ENCODE peak calls at places on chromosomes 3 and 15, in seven cellular contexts. G is islet precursor cell, O is NCI-H460, R is non-pigmented ciliary epithelial cell, D is hepatocyte, P is BE2C, I is NCI-H2171. T is an unnamed sample.

GRCh38 chr3:171156455-171157005 is 130.0 kb upstream of the SLC2A2 start:
- DNase-seq in G (peak; percentile 57), O (no peak), R (no peak), D (no peak), P (peak; percentile 28), I (no peak), T (no peak)

GRCh38 chr3:165895919-165896318 is 58.7 kb upstream of the BCHE start:
- DNase-seq in G (peak; percentile 70), O (no peak), R (no peak), D (peak; percentile 48), P (peak; percentile 74), I (peak; percentile 1), T (peak; percentile 46)

GRCh38 chr3:100087203-100087602 is 27.1 kb downstream of the FILIP1L start:
- DNase-seq in G (no peak), O (no peak), R (peak; percentile 55), D (no peak), P (no peak), I (no peak), T (no peak)

GRCh38 chr3:70744536-70744935 is 432.1 kb upstream of the MDFIC2 start:
- DNase-seq in G (no peak), O (no peak), R (no peak), D (no peak), P (no peak), I (no peak), T (no peak)

GRCh38 chr3:50124363-50125226 is 30.5 kb upstream of the SEMA3F start:
- DNase-seq in G (peak; percentile 52), O (no peak), R (no peak), D (no peak), P (peak; percentile 38), I (no peak), T (peak; percentile 59)

GRCh38 chr3:43455233-43455632 is 166.6 kb downstream of the ANO10 start:
- DNase-seq in G (peak; percentile 96), O (no peak), R (peak; percentile 23), D (peak; percentile 43), P (no peak), I (no peak), T (no peak)

GRCh38 chr3:43378066-43378935 is 92.0 kb downstream of the SNRK start:
- DNase-seq in G (no peak), O (peak; percentile 3), R (no peak), D (peak; percentile 62), P (peak; percentile 19), I (peak; percentile 2), T (peak; percentile 19)

GRCh38 chr15:99433026-99433756 is 132.6 kb upstream of the MEF2A start:
- DNase-seq in G (no peak), O (no peak), R (no peak), D (peak; percentile 45), P (peak; percentile 5), I (no peak), T (no peak)

GRCh38 chr3:53939081-53939582 is 47.5 kb upstream of the SELENOK start:
- DNase-seq in G (peak; percentile 56), O (no peak), R (no peak), D (no peak), P (peak; percentile 22), I (no peak), T (peak; percentile 94)

GRCh38 chr15:76951161-76951714 is 19.7 kb downstream of the RCN2 start:
- DNase-seq in G (no peak), O (no peak), R (no peak), D (no peak), P (no peak), I (no peak), T (no peak)

GRCh38 chr3:141112686-141113255 is 61.6 kb downstream of the SPSB4 start:
- DNase-seq in G (no peak), O (no peak), R (no peak), D (no peak), P (no peak), I (no peak), T (no peak)

GRCh38 chr3:122094693-122095092 is 39.5 kb downstream of the CD86 start:
- DNase-seq in G (no peak), O (no peak), R (no peak), D (no peak), P (no peak), I (no peak), T (no peak)